ENCODE peak calls at places on chromosomes 12 and 14, in ten cellular contexts. Z is MM.1S, X is brain microvascular endothelial cell, D is adrenal gland, S is uterus, H is A549, Q is astrocyte of the cerebellum, E is GM12865, O is GM06990, L is tibial nerve. M is an unnamed sample.

GRCh38 chr12:131511391-131511802 is 199.5 kb upstream of the SFSWAP start:
- DNase-seq in Z (peak), X (peak), D (peak), S (no peak), H (no peak), Q (no peak), E (peak), O (peak), L (no peak), M (no peak)

GRCh38 chr14:65184032-65184764 is 81.9 kb upstream of the MAX start:
- DNase-seq in Z (no peak), X (peak), D (no peak), S (no peak), H (no peak), Q (no peak), E (peak), O (no peak), L (no peak), M (no peak)

GRCh38 chr14:60116181-60116580 is 24.5 kb downstream of the PCNX4 start:
- DNase-seq in Z (no peak), X (no peak), D (no peak), S (no peak), H (no peak), Q (no peak), E (no peak), O (no peak), L (no peak), M (no peak)

GRCh38 chr14:75470238-75470797 is 42.5 kb downstream of the JDP2 start:
- DNase-seq in Z (no peak), X (no peak), D (no peak), S (no peak), H (no peak), Q (no peak), E (peak), O (peak), L (no peak), M (no peak)

GRCh38 chr12:54684636-54685630 is 36.8 kb upstream of the DCD start:
- DNase-seq in Z (no peak), X (no peak), D (no peak), S (no peak), H (no peak), Q (no peak), E (no peak), O (no peak), L (no peak), M (no peak)

GRCh38 chr14:20278414-20278813 is 27.3 kb downstream of the TTC5 start:
- DNase-seq in Z (no peak), X (peak), D (no peak), S (no peak), H (no peak), Q (no peak), E (no peak), O (no peak), L (peak), M (no peak)

GRCh38 chr12:2528001-2528400 is 266.8 kb upstream of the FKBP4 start:
- DNase-seq in Z (no peak), X (no peak), D (no peak), S (no peak), H (no peak), Q (no peak), E (no peak), O (no peak), L (no peak), M (no peak)

GRCh38 chr14:77062261-77062660 is 33.8 kb upstream of the IRF2BPL start:
- DNase-seq in Z (no peak), X (no peak), D (no peak), S (no peak), H (no peak), Q (no peak), E (no peak), O (no peak), L (no peak), M (no peak)

GRCh38 chr12:3077572-3078081 is 448 bp downstream of the TSPAN9 start:
- DNase-seq in Z (no peak), X (no peak), D (no peak), S (peak), H (no peak), Q (no peak), E (no peak), O (no peak), L (no peak), M (no peak)

GRCh38 chr12:92863255-92863654 is 65.8 kb downstream of the EEA1 start:
- DNase-seq in Z (no peak), X (no peak), D (no peak), S (no peak), H (no peak), Q (no peak), E (no peak), O (no peak), L (no peak), M (no peak)

GRCh38 chr12:98256830-98257229 is 258.6 kb upstream of the TMPO start:
- DNase-seq in Z (no peak), X (no peak), D (no peak), S (no peak), H (no peak), Q (no peak), E (no peak), O (no peak), L (no peak), M (no peak)

GRCh38 chr12:47808049-47808448 is 11.7 kb downstream of the HDAC7 start:
- DNase-seq in Z (peak), X (peak), D (peak), S (peak), H (no peak), Q (no peak), E (peak), O (peak), L (no peak), M (no peak)

GRCh38 chr12:52837341-52837741 is 3.2 kb upstream of the KRT79 start:
- DNase-seq in Z (no peak), X (peak), D (no peak), S (no peak), H (peak), Q (peak), E (peak), O (no peak), L (no peak), M (peak)

GRCh38 chr12:64746663-64747062 is 12.5 kb downstream of the GNS start:
- DNase-seq in Z (no peak), X (no peak), D (no peak), S (no peak), H (no peak), Q (no peak), E (no peak), O (no peak), L (no peak), M (no peak)

GRCh38 chr12:32053881-32054624 is 52.6 kb upstream of the BICD1 start:
- DNase-seq in Z (peak), X (no peak), D (no peak), S (no peak), H (no peak), Q (no peak), E (peak), O (no peak), L (no peak), M (no peak)

GRCh38 chr14:60310086-60310684 is 61.2 kb downstream of the PPM1A start:
- DNase-seq in Z (no peak), X (no peak), D (no peak), S (no peak), H (no peak), Q (no peak), E (no peak), O (no peak), L (no peak), M (no peak)

GRCh38 chr12:122880668-122881067 is 15.3 kb downstream of the VPS37B start:
- DNase-seq in Z (no peak), X (no peak), D (no peak), S (peak), H (peak), Q (no peak), E (peak), O (no peak), L (no peak), M (no peak)

GRCh38 chr12:123070267-123071081 is 80.4 kb downstream of the PITPNM2 start:
- DNase-seq in Z (no peak), X (no peak), D (no peak), S (no peak), H (no peak), Q (no peak), E (no peak), O (no peak), L (no peak), M (no peak)

GRCh38 chr12:81114241-81114640 is 36.4 kb downstream of the ACSS3 start:
- DNase-seq in Z (no peak), X (no peak), D (no peak), S (no peak), H (no peak), Q (no peak), E (no peak), O (no peak), L (no peak), M (no peak)

GRCh38 chr12:131552167-131552863 is 158.6 kb upstream of the SFSWAP start:
- DNase-seq in Z (no peak), X (no peak), D (no peak), S (no peak), H (no peak), Q (no peak), E (no peak), O (no peak), L (no peak), M (no peak)

GRCh38 chr12:70606001-70606400 is 31.2 kb downstream of the PTPRB start:
- DNase-seq in Z (no peak), X (no peak), D (no peak), S (no peak), H (no peak), Q (no peak), E (no peak), O (no peak), L (no peak), M (no peak)

GRCh38 chr12:56007148-56007891 is 10.2 kb downstream of the SUOX start:
- DNase-seq in Z (peak), X (peak), D (peak), S (peak), H (peak), Q (peak), E (peak), O (peak), L (peak), M (peak)

GRCh38 chr12:47509398-47509851 is 196.4 kb downstream of the RPAP3 start:
- DNase-seq in Z (no peak), X (peak), D (no peak), S (no peak), H (no peak), Q (no peak), E (no peak), O (no peak), L (no peak), M (peak)

GRCh38 chr14:99481745-99482099 is 513 bp downstream of the CCNK start:
- DNase-seq in Z (peak), X (peak), D (no peak), S (no peak), H (peak), Q (no peak), E (peak), O (no peak), L (no peak), M (no peak)

GRCh38 chr12:67019070-67019469 is 250.1 kb upstream of the CAND1 start:
- DNase-seq in Z (no peak), X (no peak), D (no peak), S (no peak), H (no peak), Q (peak), E (no peak), O (no peak), L (no peak), M (no peak)

DNA sequence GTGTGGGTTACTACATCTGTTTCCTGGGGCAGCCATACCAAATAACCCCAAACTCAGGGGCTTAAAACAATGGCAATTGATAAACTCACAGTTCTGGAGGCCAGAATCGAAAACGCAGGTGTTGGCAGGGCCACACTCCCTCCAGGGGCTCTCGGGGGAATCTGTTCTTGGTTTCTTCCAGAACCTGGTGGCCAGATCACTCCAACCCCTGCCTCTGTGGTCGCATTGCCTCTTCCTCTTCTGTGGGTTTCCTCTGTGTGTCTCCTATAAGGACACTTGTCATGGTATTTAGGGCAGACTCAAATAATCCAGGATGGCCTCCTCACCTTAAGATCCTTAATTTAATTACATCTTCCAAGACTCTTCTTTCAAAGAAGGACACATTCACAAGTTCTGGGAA is 179.4 kb upstream of the PLXNC1 start:
- DNase-seq in Z (no peak), X (no peak), D (no peak), S (no peak), H (no peak), Q (no peak), E (no peak), O (no peak), L (no peak), M (no peak)
- TF ChIP-seq CTCF in Z (no peak), X (no peak), D (no peak), S (no peak), H (no peak), Q (no peak), E (no peak), O (no peak), L (no peak), M (no peak)

DNA sequence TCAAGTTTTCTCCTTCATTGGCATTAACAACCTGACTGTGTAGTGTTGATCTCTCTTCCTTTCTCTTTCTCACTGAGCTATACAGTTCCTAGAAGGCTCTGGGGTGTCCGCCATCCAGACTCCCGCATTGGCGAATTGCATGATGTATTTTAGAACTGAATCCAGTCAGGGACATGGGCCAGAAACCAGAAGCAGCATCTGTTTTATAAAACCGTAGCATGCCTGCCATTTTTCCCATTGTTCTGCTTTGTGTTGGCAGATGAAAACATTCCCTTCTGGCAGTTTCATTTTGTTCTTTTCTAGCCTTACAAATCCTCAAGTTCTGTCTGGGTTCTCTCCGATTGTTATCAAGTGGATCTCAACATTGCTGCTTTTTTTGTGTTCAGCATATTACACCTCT is 268.3 kb upstream of the SEL1L start:
- DNase-seq in Z (no peak), X (no peak), D (no peak), S (no peak), H (no peak), Q (peak), E (no peak), O (no peak), L (no peak), M (no peak)
- H3K4me3 ChIP-seq in Z (no peak), X (no peak), D (no peak), S (no peak), H (no peak), Q (no peak), E (no peak), O (no peak), L (no peak), M (no peak)

DNA sequence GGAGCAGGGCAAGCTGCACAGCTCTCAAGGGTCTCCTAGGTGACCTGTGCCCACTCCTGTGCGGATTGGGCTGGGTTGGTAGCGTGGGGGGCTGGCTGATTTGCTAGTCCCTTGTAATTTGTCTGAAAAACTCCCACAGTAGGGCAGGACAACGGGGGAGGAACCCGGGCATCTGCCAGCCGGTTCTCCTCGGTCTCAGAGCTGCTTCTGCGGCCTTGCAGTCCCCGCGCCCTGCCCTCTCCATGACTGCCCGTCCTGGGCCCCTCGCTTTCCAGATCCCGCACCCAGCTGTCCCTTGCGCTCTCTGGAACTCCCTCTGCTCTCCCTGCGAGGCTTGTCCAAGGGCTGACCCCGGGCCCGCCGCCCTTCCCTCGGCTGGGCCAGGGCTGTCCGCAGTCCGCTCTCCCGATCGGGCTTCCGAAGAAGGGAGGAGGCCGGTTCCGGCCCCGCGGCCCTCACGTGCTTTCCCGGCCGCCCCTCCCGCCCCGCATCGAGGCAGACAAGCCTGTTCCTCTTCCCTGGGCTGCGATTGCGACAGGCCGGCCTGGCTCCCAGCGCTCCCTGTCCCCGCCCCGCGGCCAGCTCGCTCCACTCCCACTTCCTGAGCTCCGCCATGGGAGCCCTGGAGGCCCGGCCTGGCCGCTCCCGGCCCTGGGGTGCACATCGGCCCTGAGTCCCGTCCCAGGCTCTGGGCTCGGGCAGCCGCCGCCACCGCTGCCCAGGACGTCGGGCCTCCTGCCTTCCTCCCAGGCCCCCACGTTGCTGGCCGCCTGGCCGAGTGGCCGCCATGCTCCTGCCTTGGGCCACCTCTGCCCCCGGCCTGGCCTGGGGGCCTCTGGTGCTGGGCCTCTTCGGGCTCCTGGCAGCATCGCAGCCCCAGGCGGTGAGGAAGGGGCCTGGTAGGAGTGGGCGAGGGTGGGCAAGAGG is at the start of gene LTBR:
- DNase-seq in Z (no peak), X (peak), D (peak), S (peak), H (peak), Q (no peak), E (peak), O (no peak), L (peak), M (peak)
- TF ChIP-seq CTCF in Z (no peak), X (peak), D (no peak), S (no peak), H (no peak), Q (no peak), E (no peak), O (no peak), L (peak), M (peak)

GRCh38 chr12:95857151-95857550 is 1.6 kb upstream of the SNRPF start:
- DNase-seq in Z (no peak), X (no peak), D (no peak), S (no peak), H (no peak), Q (no peak), E (no peak), O (no peak), L (no peak), M (no peak)
- H3K4me3 ChIP-seq in Z (no peak), X (no peak), D (no peak), S (no peak), H (no peak), Q (no peak), E (no peak), O (no peak), L (no peak), M (no peak)

M was measured in AG04450.